ENCODE peak calls at places on chromosome 10, in eight cellular contexts. Z, X, Q, A, E, P, S and L are unnamed samples.

GRCh38 chr10:28845009-28845682 is 167.8 kb downstream of the BAMBI start:
- DNase-seq in Z (no peak), X (no peak), Q (no peak), A (no peak), E (no peak), P (no peak), S (peak), L (no peak)

GRCh38 chr10:53162856-53163255 is 390.3 kb upstream of the MBL2 start:
- DNase-seq in Z (no peak), X (no peak), Q (no peak), A (no peak), E (no peak), P (no peak), S (no peak), L (no peak)

GRCh38 chr10:10623958-10624590 is 393.6 kb upstream of the CELF2 start:
- DNase-seq in Z (no peak), X (peak), Q (no peak), A (no peak), E (no peak), P (no peak), S (no peak), L (no peak)

GRCh38 chr10:44858988-44859387 is 52.1 kb upstream of the TMEM72 start:
- DNase-seq in Z (no peak), X (no peak), Q (no peak), A (no peak), E (no peak), P (peak), S (no peak), L (no peak)

GRCh38 chr10:5142199-5142598 is 42.8 kb downstream of the AKR1C8 start:
- DNase-seq in Z (no peak), X (no peak), Q (no peak), A (no peak), E (no peak), P (no peak), S (no peak), L (no peak)

GRCh38 chr10:114363745-114364460 is 40.4 kb downstream of the AFAP1L2 start:
- DNase-seq in Z (no peak), X (no peak), Q (no peak), A (no peak), E (no peak), P (no peak), S (no peak), L (no peak)

GRCh38 chr10:21517134-21517982 is 8.1 kb downstream of the SKIDA1 start:
- DNase-seq in Z (no peak), X (peak), Q (peak), A (peak), E (peak), P (peak), S (peak), L (no peak)

GRCh38 chr10:77687621-77688020 is 50.0 kb upstream of the KCNMA1 start:
- DNase-seq in Z (no peak), X (no peak), Q (no peak), A (no peak), E (no peak), P (peak), S (no peak), L (no peak)

GRCh38 chr10:66931340-66931948 is 5.6 kb downstream of the LRRTM3 start:
- DNase-seq in Z (peak), X (no peak), Q (peak), A (no peak), E (no peak), P (peak), S (peak), L (peak)

GRCh38 chr10:113126506-113127192 is 176.6 kb downstream of the TCF7L2 start:
- DNase-seq in Z (peak), X (peak), Q (peak), A (peak), E (peak), P (peak), S (peak), L (no peak)

GRCh38 chr10:86508217-86508616 is 13.4 kb downstream of the WAPL start:
- DNase-seq in Z (no peak), X (no peak), Q (no peak), A (no peak), E (no peak), P (no peak), S (no peak), L (no peak)
- H3K4me3 ChIP-seq in Z (no peak), X (no peak), Q (no peak), A (no peak), E (no peak), P (no peak), S (no peak), L (no peak)

GRCh38 chr10:30554443-30554831 is 75.1 kb downstream of the LYZL2 start:
- DNase-seq in Z (no peak), X (no peak), Q (no peak), A (no peak), E (no peak), P (no peak), S (peak), L (no peak)
- H3K4me3 ChIP-seq in Z (no peak), X (no peak), Q (no peak), A (no peak), E (peak), P (peak), S (no peak), L (no peak)

GRCh38 chr10:127736915-127737562 is at the start of gene FOXI2:
- DNase-seq in Z (peak), X (no peak), Q (no peak), A (no peak), E (no peak), P (no peak), S (no peak), L (no peak)
- H3K4me3 ChIP-seq in Z (peak), X (peak), Q (no peak), A (no peak), E (no peak), P (no peak), S (no peak), L (no peak)

GRCh38 chr10:451021-451471 is 238.4 kb downstream of the DIP2C start:
- DNase-seq in Z (no peak), X (no peak), Q (peak), A (peak), E (no peak), P (no peak), S (no peak), L (peak)
- H3K4me3 ChIP-seq in Z (no peak), X (no peak), Q (peak), A (peak), E (no peak), P (no peak), S (no peak), L (peak)

DNA sequence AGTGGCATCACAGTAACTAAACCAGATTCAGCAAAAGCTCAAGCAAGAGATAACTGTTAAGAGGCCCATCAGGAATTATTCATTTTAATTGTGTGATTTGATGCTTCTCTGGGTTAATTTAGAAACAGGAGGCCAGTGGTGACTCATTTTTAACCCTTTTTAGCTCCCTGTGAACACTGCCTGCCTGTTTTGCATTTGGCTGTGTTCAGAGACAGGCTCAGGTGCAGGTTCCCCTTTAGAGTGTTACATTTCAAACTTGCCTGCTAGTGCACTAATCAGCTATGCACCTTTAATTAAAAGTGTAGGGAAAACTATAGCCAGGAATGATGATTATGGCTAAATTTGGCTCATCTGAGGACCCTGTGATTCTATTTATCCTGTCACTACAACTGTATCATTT is 6.5 kb downstream of the STAMBPL1 start:
- DNase-seq in Z (no peak), X (no peak), Q (no peak), A (peak), E (no peak), P (no peak), S (no peak), L (peak)
- H3K4me3 ChIP-seq in Z (no peak), X (no peak), Q (no peak), A (peak), E (no peak), P (no peak), S (no peak), L (peak)

GRCh38 chr10:89643431-89643811 is 1.6 kb downstream of the PANK1 start:
- DNase-seq in Z (no peak), X (no peak), Q (no peak), A (no peak), E (no peak), P (no peak), S (no peak), L (no peak)

GRCh38 chr10:89637108-89637507 is 7.9 kb downstream of the PANK1 start:
- DNase-seq in Z (no peak), X (no peak), Q (no peak), A (no peak), E (no peak), P (no peak), S (no peak), L (no peak)

GRCh38 chr10:89643812-89644690 is 991 bp downstream of the PANK1 start:
- DNase-seq in Z (peak), X (peak), Q (peak), A (peak), E (peak), P (peak), S (peak), L (peak)

GRCh38 chr10:89642193-89642592 is 2.8 kb downstream of the PANK1 start:
- DNase-seq in Z (no peak), X (no peak), Q (no peak), A (no peak), E (no peak), P (peak), S (no peak), L (no peak)

GRCh38 chr10:89640242-89640641 is 4.8 kb downstream of the PANK1 start:
- DNase-seq in Z (no peak), X (no peak), Q (no peak), A (no peak), E (no peak), P (no peak), S (no peak), L (no peak)
- H3K4me3 ChIP-seq in Z (no peak), X (no peak), Q (no peak), A (no peak), E (no peak), P (no peak), S (no peak), L (no peak)

GRCh38 chr10:106857728-106858127 is 306.8 kb downstream of the SORCS1 start:
- DNase-seq in Z (no peak), X (no peak), Q (no peak), A (no peak), E (no peak), P (no peak), S (no peak), L (no peak)

DNA sequence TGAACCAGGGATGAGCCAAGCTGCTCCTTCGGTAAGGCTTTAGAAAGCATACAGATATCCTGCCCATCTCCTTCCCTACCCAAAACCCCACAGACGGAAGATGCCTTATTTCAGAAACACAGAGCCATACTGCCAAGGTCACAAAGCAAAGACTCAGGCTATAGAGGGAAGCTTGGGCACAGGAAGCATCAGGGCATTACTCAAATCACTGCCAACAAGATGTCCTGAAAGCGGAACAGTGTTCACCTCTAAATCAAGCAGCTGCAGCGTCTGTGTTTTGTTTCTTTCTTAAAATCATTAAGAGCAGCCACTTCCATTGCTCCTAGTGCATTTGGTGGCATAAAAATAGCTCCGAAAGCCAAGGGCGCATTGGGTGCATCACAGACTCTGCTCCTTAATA is 307.3 kb downstream of the SORCS1 start:
- DNase-seq in Z (no peak), X (no peak), Q (no peak), A (no peak), E (no peak), P (no peak), S (no peak), L (no peak)
- H3K4me3 ChIP-seq in Z (no peak), X (no peak), Q (no peak), A (no peak), E (no peak), P (no peak), S (no peak), L (no peak)

GRCh38 chr10:121994429-121994881 is 5.5 kb downstream of the TACC2 start:
- DNase-seq in Z (no peak), X (no peak), Q (no peak), A (no peak), E (peak), P (peak), S (no peak), L (no peak)
- H3K4me3 ChIP-seq in Z (no peak), X (no peak), Q (no peak), A (no peak), E (peak), P (peak), S (no peak), L (no peak)